ENCODE peak calls at places on chromosomes 3 and 15, in ten cellular contexts. One of them, this sample, is unnamed.

GRCh38 chr3:127485396-127486170 is 105.0 kb downstream of the TPRA1 start:
- DNase-seq in A172: peak
- DNase-seq in endodermal cell: peak
- DNase-seq in activated CD8-positive, alpha-beta memory T cell treated with anti-CD3 and anti-CD28 coated beads for 1 hour: no peak
- DNase-seq in stromal cell of bone marrow: no peak
- DNase-seq in NCI-H146: no peak
- DNase-seq in activated CD4-positive, alpha-beta T cell treated with anti-CD3 and anti-CD28 coated beads, Interleukin-2, amount 50 U/mL, for 24 hours: no peak
- DNase-seq in brain microvascular endothelial cell: no peak
- DNase-seq in iris pigment epithelial cell: no peak
- DNase-seq in osteoblast: no peak
- DNase-seq in this sample: no peak

GRCh38 chr3:136544532-136544931 is 207.6 kb downstream of the STAG1 start:
- DNase-seq in A172: no peak
- DNase-seq in stromal cell of bone marrow: no peak
- DNase-seq in NCI-H146: no peak
- DNase-seq in activated CD8-positive, alpha-beta memory T cell treated with anti-CD3 and anti-CD28 coated beads for 1 hour: no peak
- DNase-seq in activated CD4-positive, alpha-beta T cell treated with anti-CD3 and anti-CD28 coated beads, Interleukin-2, amount 50 U/mL, for 24 hours: no peak
- DNase-seq in osteoblast: no peak
- DNase-seq in endodermal cell: no peak
- DNase-seq in iris pigment epithelial cell: peak
- DNase-seq in brain microvascular endothelial cell: no peak
- DNase-seq in this sample: no peak

GRCh38 chr3:158680861-158681260 is 8.4 kb upstream of the LXN start:
- DNase-seq in endodermal cell: no peak
- DNase-seq in NCI-H146: no peak
- DNase-seq in activated CD8-positive, alpha-beta memory T cell treated with anti-CD3 and anti-CD28 coated beads for 1 hour: no peak
- DNase-seq in activated CD4-positive, alpha-beta T cell treated with anti-CD3 and anti-CD28 coated beads, Interleukin-2, amount 50 U/mL, for 24 hours: no peak
- DNase-seq in A172: no peak
- DNase-seq in stromal cell of bone marrow: no peak
- DNase-seq in brain microvascular endothelial cell: no peak
- DNase-seq in osteoblast: no peak
- DNase-seq in iris pigment epithelial cell: no peak
- DNase-seq in this sample: no peak

GRCh38 chr3:81968628-81969027 is 207.2 kb upstream of the GBE1 start:
- DNase-seq in activated CD8-positive, alpha-beta memory T cell treated with anti-CD3 and anti-CD28 coated beads for 1 hour: no peak
- DNase-seq in brain microvascular endothelial cell: no peak
- DNase-seq in NCI-H146: no peak
- DNase-seq in osteoblast: no peak
- DNase-seq in endodermal cell: no peak
- DNase-seq in activated CD4-positive, alpha-beta T cell treated with anti-CD3 and anti-CD28 coated beads, Interleukin-2, amount 50 U/mL, for 24 hours: no peak
- DNase-seq in A172: no peak
- DNase-seq in iris pigment epithelial cell: no peak
- DNase-seq in stromal cell of bone marrow: no peak
- DNase-seq in this sample: no peak

GRCh38 chr3:100097919-100098896 is 16.1 kb downstream of the FILIP1L start:
- DNase-seq in NCI-H146: no peak
- DNase-seq in iris pigment epithelial cell: no peak
- DNase-seq in A172: no peak
- DNase-seq in osteoblast: peak
- DNase-seq in stromal cell of bone marrow: no peak
- DNase-seq in activated CD4-positive, alpha-beta T cell treated with anti-CD3 and anti-CD28 coated beads, Interleukin-2, amount 50 U/mL, for 24 hours: no peak
- DNase-seq in endodermal cell: no peak
- DNase-seq in brain microvascular endothelial cell: no peak
- DNase-seq in activated CD8-positive, alpha-beta memory T cell treated with anti-CD3 and anti-CD28 coated beads for 1 hour: no peak
- DNase-seq in this sample: no peak

GRCh38 chr3:125240496-125240895 is 27.9 kb upstream of the SLC12A8 start:
- DNase-seq in endodermal cell: no peak
- DNase-seq in brain microvascular endothelial cell: peak
- DNase-seq in iris pigment epithelial cell: peak
- DNase-seq in osteoblast: no peak
- DNase-seq in A172: no peak
- DNase-seq in stromal cell of bone marrow: no peak
- DNase-seq in NCI-H146: no peak
- DNase-seq in activated CD8-positive, alpha-beta memory T cell treated with anti-CD3 and anti-CD28 coated beads for 1 hour: no peak
- DNase-seq in activated CD4-positive, alpha-beta T cell treated with anti-CD3 and anti-CD28 coated beads, Interleukin-2, amount 50 U/mL, for 24 hours: no peak
- DNase-seq in this sample: no peak

GRCh38 chr3:165206454-165207266 is 10.5 kb upstream of the SLITRK3 start:
- DNase-seq in iris pigment epithelial cell: peak
- DNase-seq in stromal cell of bone marrow: peak
- DNase-seq in NCI-H146: peak
- DNase-seq in A172: peak
- DNase-seq in activated CD8-positive, alpha-beta memory T cell treated with anti-CD3 and anti-CD28 coated beads for 1 hour: no peak
- DNase-seq in activated CD4-positive, alpha-beta T cell treated with anti-CD3 and anti-CD28 coated beads, Interleukin-2, amount 50 U/mL, for 24 hours: no peak
- DNase-seq in osteoblast: no peak
- DNase-seq in brain microvascular endothelial cell: peak
- DNase-seq in endodermal cell: peak
- DNase-seq in this sample: no peak

GRCh38 chr3:184952671-184953070 is 140.7 kb downstream of the VPS8 start:
- DNase-seq in osteoblast: no peak
- DNase-seq in stromal cell of bone marrow: no peak
- DNase-seq in A172: no peak
- DNase-seq in iris pigment epithelial cell: peak
- DNase-seq in NCI-H146: no peak
- DNase-seq in activated CD4-positive, alpha-beta T cell treated with anti-CD3 and anti-CD28 coated beads, Interleukin-2, amount 50 U/mL, for 24 hours: no peak
- DNase-seq in brain microvascular endothelial cell: no peak
- DNase-seq in endodermal cell: no peak
- DNase-seq in activated CD8-positive, alpha-beta memory T cell treated with anti-CD3 and anti-CD28 coated beads for 1 hour: no peak
- DNase-seq in this sample: no peak

GRCh38 chr3:48435774-48436476 is 4.0 kb downstream of the CCDC51 start:
- DNase-seq in activated CD4-positive, alpha-beta T cell treated with anti-CD3 and anti-CD28 coated beads, Interleukin-2, amount 50 U/mL, for 24 hours: peak
- DNase-seq in activated CD8-positive, alpha-beta memory T cell treated with anti-CD3 and anti-CD28 coated beads for 1 hour: peak
- DNase-seq in NCI-H146: peak
- DNase-seq in iris pigment epithelial cell: peak
- DNase-seq in stromal cell of bone marrow: peak
- DNase-seq in osteoblast: peak
- DNase-seq in A172: peak
- DNase-seq in endodermal cell: peak
- DNase-seq in brain microvascular endothelial cell: peak
- DNase-seq in this sample: peak

GRCh38 chr3:129824926-129825541 is 68.5 kb downstream of the TMCC1 start:
- DNase-seq in A172: peak
- DNase-seq in endodermal cell: peak
- DNase-seq in brain microvascular endothelial cell: no peak
- DNase-seq in osteoblast: no peak
- DNase-seq in activated CD4-positive, alpha-beta T cell treated with anti-CD3 and anti-CD28 coated beads, Interleukin-2, amount 50 U/mL, for 24 hours: no peak
- DNase-seq in iris pigment epithelial cell: peak
- DNase-seq in stromal cell of bone marrow: no peak
- DNase-seq in activated CD8-positive, alpha-beta memory T cell treated with anti-CD3 and anti-CD28 coated beads for 1 hour: no peak
- DNase-seq in NCI-H146: peak
- DNase-seq in this sample: peak

GRCh38 chr15:41490355-41490754 is 3.3 kb upstream of the ITPKA start:
- DNase-seq in osteoblast: peak
- DNase-seq in A172: peak
- DNase-seq in NCI-H146: no peak
- DNase-seq in endodermal cell: no peak
- DNase-seq in brain microvascular endothelial cell: peak
- DNase-seq in activated CD4-positive, alpha-beta T cell treated with anti-CD3 and anti-CD28 coated beads, Interleukin-2, amount 50 U/mL, for 24 hours: no peak
- DNase-seq in iris pigment epithelial cell: peak
- DNase-seq in stromal cell of bone marrow: peak
- DNase-seq in activated CD8-positive, alpha-beta memory T cell treated with anti-CD3 and anti-CD28 coated beads for 1 hour: no peak
- DNase-seq in this sample: no peak

GRCh38 chr15:91100561-91101355 is 701 bp downstream of the SV2B start:
- DNase-seq in endodermal cell: peak
- DNase-seq in A172: no peak
- DNase-seq in stromal cell of bone marrow: no peak
- DNase-seq in activated CD4-positive, alpha-beta T cell treated with anti-CD3 and anti-CD28 coated beads, Interleukin-2, amount 50 U/mL, for 24 hours: no peak
- DNase-seq in iris pigment epithelial cell: peak
- DNase-seq in NCI-H146: peak
- DNase-seq in osteoblast: peak
- DNase-seq in activated CD8-positive, alpha-beta memory T cell treated with anti-CD3 and anti-CD28 coated beads for 1 hour: no peak
- DNase-seq in brain microvascular endothelial cell: no peak
- DNase-seq in this sample: no peak

GRCh38 chr15:62805502-62805901 is 237.0 kb upstream of the TPM1 start:
- DNase-seq in iris pigment epithelial cell: no peak
- DNase-seq in endodermal cell: no peak
- DNase-seq in brain microvascular endothelial cell: no peak
- DNase-seq in activated CD4-positive, alpha-beta T cell treated with anti-CD3 and anti-CD28 coated beads, Interleukin-2, amount 50 U/mL, for 24 hours: no peak
- DNase-seq in activated CD8-positive, alpha-beta memory T cell treated with anti-CD3 and anti-CD28 coated beads for 1 hour: no peak
- DNase-seq in stromal cell of bone marrow: no peak
- DNase-seq in osteoblast: no peak
- DNase-seq in NCI-H146: peak
- DNase-seq in A172: no peak
- DNase-seq in this sample: no peak

GRCh38 chr3:191026746-191027145 is 164.3 kb upstream of the GMNC start:
- DNase-seq in A172: no peak
- DNase-seq in activated CD8-positive, alpha-beta memory T cell treated with anti-CD3 and anti-CD28 coated beads for 1 hour: no peak
- DNase-seq in stromal cell of bone marrow: no peak
- DNase-seq in endodermal cell: no peak
- DNase-seq in iris pigment epithelial cell: no peak
- DNase-seq in activated CD4-positive, alpha-beta T cell treated with anti-CD3 and anti-CD28 coated beads, Interleukin-2, amount 50 U/mL, for 24 hours: no peak
- DNase-seq in NCI-H146: no peak
- DNase-seq in osteoblast: no peak
- DNase-seq in brain microvascular endothelial cell: no peak
- DNase-seq in this sample: no peak

GRCh38 chr3:197356275-197356674 is 57.9 kb upstream of the DLG1 start:
- DNase-seq in brain microvascular endothelial cell: no peak
- DNase-seq in activated CD4-positive, alpha-beta T cell treated with anti-CD3 and anti-CD28 coated beads, Interleukin-2, amount 50 U/mL, for 24 hours: no peak
- DNase-seq in stromal cell of bone marrow: no peak
- DNase-seq in A172: no peak
- DNase-seq in iris pigment epithelial cell: no peak
- DNase-seq in NCI-H146: no peak
- DNase-seq in endodermal cell: no peak
- DNase-seq in osteoblast: no peak
- DNase-seq in activated CD8-positive, alpha-beta memory T cell treated with anti-CD3 and anti-CD28 coated beads for 1 hour: no peak
- DNase-seq in this sample: no peak

This sample was measured in cerebellar nuclear complex.